ENCODE peak calls at places on chromosomes 13 and 19, in eight cellular contexts. I is RPMI8226; G is GM20000; V is AML-193; L is activated CD4-positive, alpha-beta T cell treated with anti-CD3 and anti-CD28 coated beads for 1 hour; E is AG09309; A is DMS 273 treated with DMSO at 0.1 percent for 48 hours; F is psoas muscle. B is an unnamed sample.
A peak's percentile ranks its signal among the peaks of the same experiment; 100 is the strongest.

GRCh38 chr19:49890349-49891311 is 6.1 kb downstream of the IL4I1 start:
- DNase-seq in G (peak; percentile 91), V (no peak), A (no peak), F (no peak), E (no peak), L (peak; percentile 45), I (peak; percentile 61), B (no peak)

GRCh38 chr19:40682431-40682964 is 8.0 kb downstream of the NUMBL start:
- DNase-seq in A (no peak), I (no peak), L (no peak), V (no peak), E (no peak), G (no peak), F (no peak), B (no peak)

GRCh38 chr19:33430674-33431277 is 57.3 kb downstream of the CEBPG start:
- DNase-seq in A (peak; percentile 40), V (peak; percentile 41), L (peak; percentile 39), I (peak; percentile 65), G (peak; percentile 77), F (peak; percentile 84), E (no peak), B (peak; percentile 28)

GRCh38 chr19:38228005-38228377 is 4.0 kb upstream of the DPF1 start:
- DNase-seq in A (no peak), V (no peak), I (no peak), G (no peak), L (no peak), E (no peak), F (no peak), B (no peak)

GRCh38 chr13:23655321-23655720 is 85.1 kb downstream of the TNFRSF19 start:
- DNase-seq in I (no peak), L (no peak), A (no peak), F (no peak), V (no peak), E (no peak), G (no peak), B (no peak)

GRCh38 chr19:49196527-49197240 is 39.1 kb downstream of the TRPM4 start:
- DNase-seq in F (peak; percentile 83), V (no peak), E (no peak), L (no peak), I (no peak), A (no peak), G (no peak), B (no peak)

GRCh38 chr19:51473009-51473707 is 5.2 kb upstream of the CEACAM18 start:
- DNase-seq in E (peak; percentile 11), V (peak; percentile 72), G (peak; percentile 79), F (peak; percentile 59), A (peak; percentile 4), L (peak; percentile 63), I (peak; percentile 82), B (peak; percentile 52)

GRCh38 chr19:29851769-29852521 is 40.2 kb downstream of the CCNE1 start:
- DNase-seq in V (no peak), A (no peak), E (no peak), L (no peak), I (no peak), G (peak; percentile 45), F (peak; percentile 3), B (no peak)

GRCh38 chr13:95193509-95194230 is 107.6 kb downstream of the ABCC4 start:
- DNase-seq in F (no peak), I (no peak), L (no peak), E (no peak), G (no peak), A (no peak), V (no peak), B (no peak)

GRCh38 chr19:46785980-46786235 is 2.5 kb downstream of the SLC1A5 start:
- DNase-seq in G (no peak), F (no peak), V (no peak), E (no peak), L (no peak), I (no peak), A (no peak), B (no peak)

GRCh38 chr13:65932587-65933239 is 1297.4 kb downstream of the PCDH9 start:
- DNase-seq in V (no peak), A (no peak), F (no peak), E (peak; percentile 28), G (no peak), I (no peak), L (no peak), B (peak; percentile 32)

GRCh38 chr19:41288898-41289505 is 21.0 kb upstream of the CCDC97 start:
- DNase-seq in G (no peak), L (no peak), A (no peak), V (no peak), F (no peak), E (no peak), I (no peak), B (no peak)

GRCh38 chr19:14149509-14149994 is 13.2 kb upstream of the ASF1B start:
- DNase-seq in E (no peak), L (peak; percentile 33), A (no peak), G (peak; percentile 65), I (no peak), V (no peak), F (peak; percentile 80), B (no peak)

GRCh38 chr13:79679334-79679733 is 198.4 kb downstream of the NDFIP2 start:
- DNase-seq in G (peak; percentile 15), V (peak; percentile 71), E (peak; percentile 28), A (no peak), F (peak; percentile 69), I (peak; percentile 62), L (no peak), B (peak; percentile 43)

GRCh38 chr19:42553292-42554045 is 25.2 kb upstream of the CEACAM1 start:
- DNase-seq in F (no peak), A (no peak), V (peak; percentile 62), G (no peak), I (no peak), E (peak; percentile 67), L (no peak), B (peak; percentile 42)

GRCh38 chr19:13842294-13843103 is 34.4 kb upstream of the NANOS3 start:
- DNase-seq in A (no peak), L (peak; percentile 58), E (no peak), G (peak; percentile 92), I (peak; percentile 80), V (peak; percentile 44), F (peak; percentile 93), B (no peak)

GRCh38 chr19:34228347-34228746 is 26.0 kb upstream of the GARRE1 start:
- DNase-seq in V (no peak), L (no peak), A (no peak), E (no peak), F (no peak), I (no peak), G (no peak), B (peak; percentile 26)

GRCh38 chr13:30034448-30034795 is 184.0 kb upstream of the UBL3 start:
- DNase-seq in F (no peak), V (no peak), L (no peak), G (no peak), A (no peak), I (no peak), E (peak; percentile 79), B (peak; percentile 76)

GRCh38 chr13:37878921-37879320 is 9.3 kb upstream of the TRPC4 start:
- DNase-seq in V (no peak), I (no peak), G (no peak), E (no peak), A (no peak), F (no peak), L (no peak), B (no peak)

GRCh38 chr13:41193919-41194824 is at the start of gene KBTBD7:
- DNase-seq in G (peak; percentile 85), E (peak; percentile 87), I (peak; percentile 85), V (peak; percentile 98), F (peak; percentile 98), L (peak; percentile 86), A (peak; percentile 88), B (peak; percentile 96)

GRCh38 chr13:23715762-23716235 is 145.6 kb downstream of the TNFRSF19 start:
- DNase-seq in G (peak; percentile 26), E (no peak), L (no peak), I (peak; percentile 44), V (no peak), F (no peak), A (no peak), B (no peak)